ENCODE peak calls at places on chromosomes 7 and 10, in four cellular contexts. One of them, this sample, is unnamed.

GRCh38 chr10:17029581-17030271 is 99.9 kb downstream of the CUBN start:
- DNase-seq in IMR-90: peak
- DNase-seq in transverse colon: peak
- DNase-seq in Peyer's patch: peak
- DNase-seq in this sample: peak

GRCh38 chr10:10271639-10272192 is 746.0 kb upstream of the CELF2 start:
- DNase-seq in Peyer's patch: no peak
- DNase-seq in IMR-90: no peak
- DNase-seq in transverse colon: no peak
- DNase-seq in this sample: no peak

GRCh38 chr7:28481131-28481926 is 69.0 kb downstream of the CREB5 start:
- DNase-seq in Peyer's patch: no peak
- DNase-seq in IMR-90: peak
- DNase-seq in transverse colon: no peak
- DNase-seq in this sample: no peak

GRCh38 chr10:6409982-6410694 is 169.9 kb downstream of the PRKCQ start:
- DNase-seq in IMR-90: peak
- DNase-seq in Peyer's patch: peak
- DNase-seq in transverse colon: peak
- DNase-seq in this sample: peak

GRCh38 chr7:81857385-81857784 is 87.5 kb upstream of the HGF start:
- DNase-seq in IMR-90: no peak
- DNase-seq in Peyer's patch: no peak
- DNase-seq in transverse colon: no peak
- DNase-seq in this sample: no peak

GRCh38 chr10:72066318-72067284 is 21.8 kb downstream of the SPOCK2 start:
- DNase-seq in IMR-90: no peak
- DNase-seq in Peyer's patch: no peak
- DNase-seq in transverse colon: no peak
- DNase-seq in this sample: peak

GRCh38 chr7:38274493-38274892 is 1.1 kb upstream of the TARP start:
- DNase-seq in Peyer's patch: no peak
- DNase-seq in transverse colon: no peak
- DNase-seq in IMR-90: peak
- DNase-seq in this sample: no peak

GRCh38 chr10:133257489-133258065 is 19.1 kb downstream of the ADAM8 start:
- DNase-seq in IMR-90: no peak
- DNase-seq in Peyer's patch: peak
- DNase-seq in transverse colon: peak
- DNase-seq in this sample: peak

DNA sequence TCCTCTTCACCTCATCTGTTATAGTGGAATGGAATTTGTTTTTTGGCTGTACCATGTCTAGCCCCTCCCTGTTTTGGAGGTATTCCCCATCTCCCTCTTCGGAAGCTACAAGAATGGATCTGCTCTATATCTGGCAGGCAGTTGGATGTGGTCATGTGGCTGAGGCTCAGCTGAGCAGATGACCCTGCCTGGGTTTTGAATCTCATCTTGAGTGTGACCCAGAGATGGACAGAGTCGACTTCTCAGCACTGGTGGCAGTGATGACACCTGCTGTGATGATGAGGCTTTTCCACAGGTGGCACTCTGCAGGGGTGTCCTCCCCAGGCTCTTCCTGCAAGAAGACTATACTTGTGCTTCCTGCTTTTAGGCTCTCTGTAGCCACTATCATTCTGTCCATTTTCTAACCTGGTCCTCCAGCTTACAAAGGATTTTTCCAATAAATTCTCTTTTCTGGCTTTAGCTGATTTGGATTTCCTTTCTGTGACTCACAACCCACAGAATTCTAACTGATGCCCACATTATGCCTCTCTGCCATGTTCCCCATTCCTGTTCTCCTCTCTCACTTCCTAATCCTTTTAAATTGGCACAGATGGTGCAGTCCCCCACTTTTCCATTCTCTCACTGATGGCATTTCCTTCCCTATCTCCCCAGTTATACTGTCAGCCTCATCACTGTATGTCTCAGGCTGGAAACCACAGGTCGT is 7.5 kb upstream of the ARHGAP22 start:
- DNase-seq in Peyer's patch: no peak
- DNase-seq in transverse colon: no peak
- DNase-seq in IMR-90: peak
- DNase-seq in this sample: no peak
- H3K27ac ChIP-seq in Peyer's patch: no peak
- H3K27ac ChIP-seq in transverse colon: no peak
- H3K27ac ChIP-seq in IMR-90: no peak
- H3K27ac ChIP-seq in this sample: no peak

GRCh38 chr10:63142136-63142535 is 9.0 kb downstream of the NRBF2 start:
- DNase-seq in transverse colon: no peak
- DNase-seq in IMR-90: no peak
- DNase-seq in Peyer's patch: no peak
- DNase-seq in this sample: no peak
- TF ChIP-seq POLR2A in transverse colon: no peak
- TF ChIP-seq POLR2A in IMR-90: no peak
- TF ChIP-seq POLR2A in Peyer's patch: no peak
- TF ChIP-seq POLR2A in this sample: no peak

DNA sequence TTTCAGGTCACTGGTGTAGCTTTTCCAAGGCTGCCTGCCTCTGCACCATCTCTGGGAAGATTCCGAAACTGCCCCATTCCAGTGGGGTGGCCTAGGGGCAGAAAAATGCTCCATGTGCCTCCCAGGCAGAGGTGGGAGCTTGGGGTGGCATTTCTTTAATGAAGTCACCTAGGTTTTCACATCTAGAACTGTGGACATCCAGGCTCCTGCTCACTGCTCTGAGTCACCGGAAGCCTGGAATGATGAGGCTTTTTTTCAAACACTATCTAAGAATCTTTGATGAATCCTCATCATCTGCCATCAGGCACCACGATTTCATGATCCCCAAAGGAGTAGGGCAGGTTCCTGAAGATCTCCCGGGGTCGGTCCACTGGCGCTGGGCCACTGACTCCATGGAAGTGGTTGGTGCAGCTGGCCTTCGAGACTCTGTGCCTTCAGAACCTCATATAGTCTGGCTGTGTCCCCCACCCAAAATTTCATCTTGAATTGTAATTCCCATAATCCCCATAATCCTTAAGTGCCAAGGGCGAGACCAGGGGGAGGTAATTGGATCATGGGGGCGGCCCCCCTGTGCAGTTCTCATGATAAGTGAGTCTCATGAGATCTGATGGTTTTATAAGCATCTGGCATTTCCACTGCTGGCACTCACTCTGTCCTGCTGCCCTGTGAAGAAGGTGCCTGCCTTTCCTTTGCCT is 37.1 kb downstream of the MTURN start:
- DNase-seq in IMR-90: peak
- DNase-seq in Peyer's patch: no peak
- DNase-seq in transverse colon: no peak
- DNase-seq in this sample: no peak
- H3K27ac ChIP-seq in IMR-90: no peak
- H3K27ac ChIP-seq in Peyer's patch: no peak
- H3K27ac ChIP-seq in transverse colon: peak
- H3K27ac ChIP-seq in this sample: no peak

GRCh38 chr10:110005716-110006115 is 2.1 kb upstream of the ADD3 start:
- DNase-seq in IMR-90: peak
- DNase-seq in Peyer's patch: no peak
- DNase-seq in transverse colon: peak
- DNase-seq in this sample: no peak

GRCh38 chr10:110008518-110009339 is 945 bp downstream of the ADD3 start:
- DNase-seq in transverse colon: peak
- DNase-seq in Peyer's patch: peak
- DNase-seq in IMR-90: no peak
- DNase-seq in this sample: peak

GRCh38 chr10:110006358-110007170 is 1.2 kb upstream of the ADD3 start:
- DNase-seq in Peyer's patch: peak
- DNase-seq in transverse colon: peak
- DNase-seq in IMR-90: peak
- DNase-seq in this sample: no peak

GRCh38 chr10:110007171-110007700 is 548 bp upstream of the ADD3 start:
- DNase-seq in transverse colon: no peak
- DNase-seq in Peyer's patch: no peak
- DNase-seq in IMR-90: peak
- DNase-seq in this sample: no peak

DNA sequence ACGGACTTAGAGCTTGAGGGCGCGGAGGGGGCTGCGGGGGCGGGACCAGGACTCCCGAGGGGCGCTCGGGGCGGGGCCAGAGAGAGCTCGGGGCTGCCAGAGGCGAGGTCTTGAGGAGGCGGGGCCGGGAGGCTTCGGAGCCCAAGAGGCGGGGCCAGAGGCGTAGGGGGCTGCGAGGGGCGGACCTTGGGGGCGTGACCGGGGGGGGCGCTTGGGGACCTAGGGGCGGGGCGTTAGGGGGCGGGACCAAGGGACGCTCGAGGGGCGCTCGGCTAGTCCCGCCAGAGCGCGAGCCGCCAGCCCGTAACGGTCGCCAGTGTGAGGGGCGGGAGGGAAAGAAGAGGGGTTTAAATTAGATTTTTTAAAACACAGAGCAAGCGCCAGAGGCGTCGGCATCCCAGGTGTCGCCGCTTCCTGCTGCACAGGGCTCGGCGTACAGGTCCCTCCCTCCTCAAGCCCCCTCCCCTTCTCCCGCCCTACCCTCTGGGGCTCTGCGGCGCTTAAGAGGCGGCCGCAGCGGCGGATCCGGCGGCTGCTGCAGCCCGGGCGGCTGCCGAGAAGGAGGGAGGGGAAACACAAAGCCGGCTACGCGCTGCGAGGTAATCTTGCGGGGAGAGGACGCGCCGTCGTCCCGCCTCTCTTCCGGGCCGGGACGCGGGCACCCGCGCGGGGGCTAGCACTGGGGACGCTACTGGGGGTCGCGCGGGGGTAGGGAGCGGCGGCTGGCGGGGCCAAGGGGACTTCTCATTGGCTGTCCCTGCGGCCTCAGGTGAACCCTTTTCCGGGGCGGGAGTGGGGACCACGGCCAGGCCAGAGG is at the start of gene ADD3:
- DNase-seq in transverse colon: peak
- DNase-seq in IMR-90: peak
- DNase-seq in Peyer's patch: peak
- DNase-seq in this sample: peak
- TF ChIP-seq POLR2A in transverse colon: peak
- TF ChIP-seq POLR2A in IMR-90: peak
- TF ChIP-seq POLR2A in Peyer's patch: peak
- TF ChIP-seq POLR2A in this sample: peak

GRCh38 chr7:142851269-142851668 is 3.6 kb upstream of the EPHB6 start:
- DNase-seq in Peyer's patch: no peak
- DNase-seq in IMR-90: no peak
- DNase-seq in transverse colon: no peak
- DNase-seq in this sample: no peak
- H3K27ac ChIP-seq in Peyer's patch: no peak
- H3K27ac ChIP-seq in IMR-90: no peak
- H3K27ac ChIP-seq in transverse colon: no peak
- H3K27ac ChIP-seq in this sample: no peak

GRCh38 chr7:130875265-130875741 is 141.3 kb upstream of the KLF14 start:
- DNase-seq in transverse colon: peak
- DNase-seq in IMR-90: peak
- DNase-seq in Peyer's patch: peak
- DNase-seq in this sample: peak

GRCh38 chr7:130872341-130872740 is 138.3 kb upstream of the KLF14 start:
- DNase-seq in transverse colon: no peak
- DNase-seq in Peyer's patch: no peak
- DNase-seq in IMR-90: peak
- DNase-seq in this sample: no peak

GRCh38 chr7:130874071-130874915 is 140.3 kb upstream of the KLF14 start:
- DNase-seq in IMR-90: peak
- DNase-seq in transverse colon: no peak
- DNase-seq in Peyer's patch: no peak
- DNase-seq in this sample: no peak

GRCh38 chr7:130869918-130870317 is 135.9 kb upstream of the KLF14 start:
- DNase-seq in Peyer's patch: no peak
- DNase-seq in IMR-90: no peak
- DNase-seq in transverse colon: no peak
- DNase-seq in this sample: no peak

DNA sequence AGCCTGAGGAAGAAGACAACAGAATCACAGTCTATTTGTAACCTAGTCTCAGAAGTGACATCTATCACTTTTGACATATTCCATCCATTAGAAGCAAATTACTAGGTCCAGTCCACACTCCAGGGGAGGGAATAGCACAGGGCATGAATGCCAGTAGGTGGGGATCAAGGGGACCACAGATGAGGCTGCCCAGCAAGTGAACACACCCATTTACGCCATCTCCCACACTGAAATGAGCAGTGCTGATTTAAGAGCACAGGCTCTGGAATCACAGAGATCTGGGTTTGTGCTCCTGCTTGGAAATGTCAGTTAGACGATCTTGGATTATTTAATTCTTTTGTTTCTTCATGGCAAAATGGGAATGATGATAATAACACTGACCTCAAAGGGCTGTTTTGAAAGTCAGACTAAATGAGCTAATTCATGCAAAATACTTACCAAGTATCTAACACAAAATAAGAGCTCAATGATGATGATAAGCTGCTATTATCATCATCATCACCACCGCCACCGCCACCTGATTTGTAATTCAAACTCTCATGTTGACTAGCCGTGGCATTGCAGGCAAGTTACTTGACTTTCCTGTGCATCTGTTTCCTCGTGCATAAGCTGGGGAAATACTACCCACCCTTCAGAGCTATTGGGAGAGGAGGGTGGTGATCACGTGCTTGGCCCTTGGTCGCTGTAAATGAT is 138.9 kb upstream of the KLF14 start:
- DNase-seq in IMR-90: peak
- DNase-seq in Peyer's patch: no peak
- DNase-seq in transverse colon: no peak
- DNase-seq in this sample: no peak
- TF ChIP-seq POLR2A in IMR-90: peak
- TF ChIP-seq POLR2A in Peyer's patch: no peak
- TF ChIP-seq POLR2A in transverse colon: no peak
- TF ChIP-seq POLR2A in this sample: no peak